ENCODE peak calls at places on chromosomes 2 and 18, in eight cellular contexts. R is T-cell; X is T-helper 2 cell; L is GM12864; U is activated CD8-positive, alpha-beta memory T cell treated with anti-CD3 and anti-CD28 coated beads, Interleukin-2, amount 50 U/mL, for 48 hours; E is MV-4-11; G is fibroblast of lung; F is stimulated activated naive CD8-positive, alpha-beta T cell treated with anti-CD3 and anti-CD28 coated beads, Interleukin-15, Interleukin-2, amounts not matched to agents 100 U/mL and 50 U/mL, for 24 hours. Z is an unnamed sample.

GRCh38 chr2:220466251-220466691 is 838.8 kb downstream of the SLC4A3 start:
- DNase-seq in X (no peak), F (no peak), E (no peak), U (no peak), L (no peak), G (peak), R (no peak), Z (peak)

GRCh38 chr2:8609357-8609804 is 72.5 kb upstream of the ID2 start:
- DNase-seq in U (no peak), X (no peak), G (peak), L (no peak), E (no peak), F (no peak), R (no peak), Z (peak)

GRCh38 chr2:208361077-208361441 is 45.5 kb upstream of the PTH2R start:
- DNase-seq in G (no peak), L (no peak), R (no peak), E (no peak), X (no peak), F (no peak), U (no peak), Z (no peak)

GRCh38 chr18:834086-834720 is 22.2 kb upstream of the YES1 start:
- DNase-seq in X (no peak), L (no peak), F (no peak), G (no peak), E (no peak), U (no peak), R (no peak), Z (no peak)

GRCh38 chr2:203484266-203485112 is 50.6 kb downstream of the RAPH1 start:
- DNase-seq in G (peak), U (no peak), R (peak), X (peak), F (peak), E (peak), L (peak), Z (peak)

GRCh38 chr2:25276569-25277465 is 64.9 kb downstream of the DNMT3A start:
- DNase-seq in R (peak), L (no peak), F (peak), U (peak), X (peak), E (no peak), G (peak), Z (peak)

GRCh38 chr18:37742436-37742835 is 176.8 kb upstream of the CELF4 start:
- DNase-seq in G (no peak), U (no peak), X (no peak), R (no peak), F (no peak), E (no peak), L (no peak), Z (no peak)

GRCh38 chr2:27308359-27308875 is at the start of gene UCN:
- DNase-seq in U (no peak), X (no peak), G (peak), R (no peak), E (no peak), F (no peak), L (no peak), Z (peak)

GRCh38 chr2:119028327-119029174 is 86.6 kb downstream of the MARCO start:
- DNase-seq in E (peak), U (no peak), R (no peak), F (peak), G (peak), X (no peak), L (no peak), Z (peak)

GRCh38 chr2:112137516-112138142 is 556 bp upstream of the FBLN7 start:
- DNase-seq in R (no peak), U (no peak), L (no peak), G (peak), F (no peak), E (no peak), X (no peak), Z (peak)

GRCh38 chr2:151757861-151758260 is 23.6 kb upstream of the NEB start:
- DNase-seq in G (no peak), R (no peak), F (no peak), X (no peak), L (no peak), E (no peak), U (no peak), Z (no peak)